ENCODE peak calls at places on chromosomes 7 and 10, in nine cellular contexts. One of them, this sample, is unnamed.

GRCh38 chr7:40469481-40469880 is 334.7 kb downstream of the SUGCT start:
- DNase-seq in dermis blood vessel endothelial cell: no peak
- DNase-seq in left ventricle myocardium superior: no peak
- DNase-seq in hippocampal formation: no peak
- DNase-seq in NCI-H345: no peak
- DNase-seq in A172: peak; percentile 63
- DNase-seq in ovary: no peak
- DNase-seq in activated CD4-positive, alpha-beta T cell treated with anti-CD3 and anti-CD28 coated beads, Interleukin-2, amount 50 U/mL, for 48 hours: no peak
- DNase-seq in kidney: no peak
- DNase-seq in this sample: no peak

GRCh38 chr10:52757777-52758176 is 14.8 kb downstream of the MBL2 start:
- DNase-seq in A172: no peak
- DNase-seq in activated CD4-positive, alpha-beta T cell treated with anti-CD3 and anti-CD28 coated beads, Interleukin-2, amount 50 U/mL, for 48 hours: no peak
- DNase-seq in ovary: no peak
- DNase-seq in NCI-H345: no peak
- DNase-seq in dermis blood vessel endothelial cell: no peak
- DNase-seq in hippocampal formation: no peak
- DNase-seq in kidney: no peak
- DNase-seq in left ventricle myocardium superior: no peak
- DNase-seq in this sample: no peak

GRCh38 chr10:6035101-6035834 is 26.9 kb downstream of the IL2RA start:
- DNase-seq in left ventricle myocardium superior: no peak
- DNase-seq in ovary: no peak
- DNase-seq in A172: no peak
- DNase-seq in dermis blood vessel endothelial cell: no peak
- DNase-seq in activated CD4-positive, alpha-beta T cell treated with anti-CD3 and anti-CD28 coated beads, Interleukin-2, amount 50 U/mL, for 48 hours: peak; percentile 26
- DNase-seq in NCI-H345: no peak
- DNase-seq in kidney: no peak
- DNase-seq in hippocampal formation: no peak
- DNase-seq in this sample: peak; percentile 34

GRCh38 chr7:128094686-128095085 is 63.4 kb upstream of the LRRC4 start:
- DNase-seq in left ventricle myocardium superior: no peak
- DNase-seq in ovary: no peak
- DNase-seq in A172: no peak
- DNase-seq in activated CD4-positive, alpha-beta T cell treated with anti-CD3 and anti-CD28 coated beads, Interleukin-2, amount 50 U/mL, for 48 hours: no peak
- DNase-seq in dermis blood vessel endothelial cell: no peak
- DNase-seq in kidney: no peak
- DNase-seq in NCI-H345: no peak
- DNase-seq in hippocampal formation: no peak
- DNase-seq in this sample: no peak

GRCh38 chr7:154953006-154953684 is 49.8 kb downstream of the PAXIP1 start:
- DNase-seq in hippocampal formation: no peak
- DNase-seq in left ventricle myocardium superior: peak; percentile 66
- DNase-seq in NCI-H345: peak; percentile 15
- DNase-seq in dermis blood vessel endothelial cell: peak; percentile 85
- DNase-seq in ovary: peak; percentile 35
- DNase-seq in kidney: no peak
- DNase-seq in activated CD4-positive, alpha-beta T cell treated with anti-CD3 and anti-CD28 coated beads, Interleukin-2, amount 50 U/mL, for 48 hours: peak; percentile 79
- DNase-seq in A172: peak; percentile 49
- DNase-seq in this sample: peak; percentile 94

GRCh38 chr10:100888957-100889356 is 23.8 kb upstream of the SLF2 start:
- DNase-seq in A172: no peak
- DNase-seq in dermis blood vessel endothelial cell: peak; percentile 51
- DNase-seq in left ventricle myocardium superior: no peak
- DNase-seq in kidney: no peak
- DNase-seq in hippocampal formation: no peak
- DNase-seq in ovary: no peak
- DNase-seq in NCI-H345: no peak
- DNase-seq in activated CD4-positive, alpha-beta T cell treated with anti-CD3 and anti-CD28 coated beads, Interleukin-2, amount 50 U/mL, for 48 hours: no peak
- DNase-seq in this sample: peak; percentile 41

GRCh38 chr7:38932509-38933168 is 23.6 kb upstream of the VPS41 start:
- DNase-seq in hippocampal formation: peak; percentile 11
- DNase-seq in NCI-H345: peak; percentile 62
- DNase-seq in activated CD4-positive, alpha-beta T cell treated with anti-CD3 and anti-CD28 coated beads, Interleukin-2, amount 50 U/mL, for 48 hours: peak; percentile 61
- DNase-seq in kidney: peak; percentile 72
- DNase-seq in dermis blood vessel endothelial cell: peak; percentile 68
- DNase-seq in left ventricle myocardium superior: peak; percentile 74
- DNase-seq in ovary: peak; percentile 61
- DNase-seq in A172: peak; percentile 55
- DNase-seq in this sample: peak; percentile 90

GRCh38 chr10:79941585-79942210 is 7.2 kb downstream of the SFTPD start:
- DNase-seq in activated CD4-positive, alpha-beta T cell treated with anti-CD3 and anti-CD28 coated beads, Interleukin-2, amount 50 U/mL, for 48 hours: no peak
- DNase-seq in dermis blood vessel endothelial cell: no peak
- DNase-seq in NCI-H345: no peak
- DNase-seq in ovary: no peak
- DNase-seq in kidney: no peak
- DNase-seq in A172: no peak
- DNase-seq in left ventricle myocardium superior: no peak
- DNase-seq in hippocampal formation: no peak
- DNase-seq in this sample: no peak

GRCh38 chr7:114889646-114890285 is 32.1 kb upstream of the MDFIC start:
- DNase-seq in dermis blood vessel endothelial cell: peak; percentile 86
- DNase-seq in left ventricle myocardium superior: no peak
- DNase-seq in ovary: no peak
- DNase-seq in NCI-H345: peak; percentile 2
- DNase-seq in hippocampal formation: no peak
- DNase-seq in A172: peak; percentile 98
- DNase-seq in kidney: no peak
- DNase-seq in activated CD4-positive, alpha-beta T cell treated with anti-CD3 and anti-CD28 coated beads, Interleukin-2, amount 50 U/mL, for 48 hours: no peak
- DNase-seq in this sample: no peak

GRCh38 chr10:22573820-22574569 is 140.4 kb downstream of the PIP4K2A start:
- DNase-seq in activated CD4-positive, alpha-beta T cell treated with anti-CD3 and anti-CD28 coated beads, Interleukin-2, amount 50 U/mL, for 48 hours: no peak
- DNase-seq in NCI-H345: no peak
- DNase-seq in left ventricle myocardium superior: no peak
- DNase-seq in ovary: no peak
- DNase-seq in hippocampal formation: no peak
- DNase-seq in dermis blood vessel endothelial cell: peak; percentile 53
- DNase-seq in kidney: no peak
- DNase-seq in A172: peak; percentile 23
- DNase-seq in this sample: peak; percentile 59

GRCh38 chr7:39321245-39321644 is 245.0 kb upstream of the YAE1 start:
- DNase-seq in ovary: no peak
- DNase-seq in left ventricle myocardium superior: no peak
- DNase-seq in kidney: no peak
- DNase-seq in A172: no peak
- DNase-seq in dermis blood vessel endothelial cell: no peak
- DNase-seq in hippocampal formation: no peak
- DNase-seq in activated CD4-positive, alpha-beta T cell treated with anti-CD3 and anti-CD28 coated beads, Interleukin-2, amount 50 U/mL, for 48 hours: no peak
- DNase-seq in NCI-H345: no peak
- DNase-seq in this sample: no peak

GRCh38 chr10:74926791-74927585 is 100.6 kb downstream of the KAT6B start:
- DNase-seq in A172: no peak
- DNase-seq in kidney: no peak
- DNase-seq in hippocampal formation: no peak
- DNase-seq in left ventricle myocardium superior: no peak
- DNase-seq in ovary: no peak
- DNase-seq in dermis blood vessel endothelial cell: no peak
- DNase-seq in NCI-H345: no peak
- DNase-seq in activated CD4-positive, alpha-beta T cell treated with anti-CD3 and anti-CD28 coated beads, Interleukin-2, amount 50 U/mL, for 48 hours: no peak
- DNase-seq in this sample: no peak

GRCh38 chr10:119364941-119365340 is 157.6 kb downstream of the GRK5 start:
- DNase-seq in A172: peak; percentile 29
- DNase-seq in kidney: no peak
- DNase-seq in activated CD4-positive, alpha-beta T cell treated with anti-CD3 and anti-CD28 coated beads, Interleukin-2, amount 50 U/mL, for 48 hours: no peak
- DNase-seq in left ventricle myocardium superior: no peak
- DNase-seq in hippocampal formation: no peak
- DNase-seq in ovary: no peak
- DNase-seq in dermis blood vessel endothelial cell: no peak
- DNase-seq in NCI-H345: no peak
- DNase-seq in this sample: no peak

GRCh38 chr7:100221767-100222444 is 2.2 kb downstream of the PVRIG start:
- DNase-seq in activated CD4-positive, alpha-beta T cell treated with anti-CD3 and anti-CD28 coated beads, Interleukin-2, amount 50 U/mL, for 48 hours: peak; percentile 27
- DNase-seq in left ventricle myocardium superior: no peak
- DNase-seq in NCI-H345: no peak
- DNase-seq in A172: no peak
- DNase-seq in dermis blood vessel endothelial cell: no peak
- DNase-seq in ovary: no peak
- DNase-seq in hippocampal formation: no peak
- DNase-seq in kidney: no peak
- DNase-seq in this sample: no peak

This sample was measured in endodermal cell.